ENCODE peak calls at places on chromosomes 3 and 15, in six cellular contexts. K is GM12891, X is K562, V is HepG2, F is H1, Q is GM12878. S is an unnamed sample.

GRCh38 chr3:113035387-113035982 is 44.7 kb downstream of the GTPBP8 start:
- DNase-seq in K (peak), X (peak), V (peak), F (no peak), Q (no peak), S (peak)

GRCh38 chr15:39115379-39116057 is 465.4 kb upstream of the THBS1 start:
- DNase-seq in K (no peak), X (no peak), V (no peak), F (no peak), Q (no peak), S (no peak)

GRCh38 chr3:9862391-9863235 is 17.4 kb downstream of the CIDEC start:
- DNase-seq in K (peak), X (peak), V (peak), F (no peak), Q (no peak), S (peak)

GRCh38 chr3:191356586-191357439 is 26.5 kb upstream of the UTS2B start:
- DNase-seq in K (no peak), X (no peak), V (no peak), F (no peak), Q (no peak), S (no peak)

GRCh38 chr3:146163584-146163983 is 2.6 kb upstream of the PLOD2 start:
- DNase-seq in K (no peak), X (no peak), V (no peak), F (no peak), Q (no peak), S (no peak)

GRCh38 chr3:36097180-36097579 is 283.1 kb upstream of the STAC start:
- DNase-seq in K (no peak), X (no peak), V (no peak), F (no peak), Q (no peak), S (no peak)

GRCh38 chr3:29605845-29606244 is 325.0 kb downstream of the RBMS3 start:
- DNase-seq in K (no peak), X (no peak), V (no peak), F (no peak), Q (no peak), S (no peak)

GRCh38 chr3:135416182-135416581 is 549.3 kb upstream of the PPP2R3A start:
- DNase-seq in K (no peak), X (no peak), V (no peak), F (no peak), Q (no peak), S (no peak)

GRCh38 chr3:115245437-115245836 is 98.3 kb upstream of the ZBTB20 start:
- DNase-seq in K (no peak), X (no peak), V (no peak), F (no peak), Q (no peak), S (no peak)

GRCh38 chr15:36221992-36222391 is 357.4 kb upstream of the CDIN1 start:
- DNase-seq in K (no peak), X (no peak), V (no peak), F (no peak), Q (no peak), S (no peak)

GRCh38 chr3:54988302-54989022 is 60.6 kb upstream of the LRTM1 start:
- DNase-seq in K (no peak), X (no peak), V (no peak), F (no peak), Q (no peak), S (no peak)

GRCh38 chr15:96328101-96328958 is 2.2 kb upstream of the NR2F2 start:
- DNase-seq in K (no peak), X (no peak), V (no peak), F (no peak), Q (no peak), S (no peak)

GRCh38 chr15:81315452-81316203 is 8.3 kb downstream of the STARD5 start:
- DNase-seq in K (no peak), X (no peak), V (no peak), F (no peak), Q (no peak), S (no peak)

GRCh38 chr3:183697610-183698317 is at the start of gene YEATS2:
- DNase-seq in K (peak), X (peak), V (peak), F (peak), Q (no peak), S (peak)
- TF ChIP-seq POLR2A in K (peak), X (peak), V (peak), F (peak), Q (peak), S (peak)

GRCh38 chr15:78811124-78811824 is at the start of gene ADAMTS7:
- DNase-seq in K (peak), X (peak), V (no peak), F (peak), Q (no peak), S (peak)
- TF ChIP-seq TAF1 in K (no peak), X (no peak), V (no peak), F (peak), Q (no peak), S (no peak)

DNA sequence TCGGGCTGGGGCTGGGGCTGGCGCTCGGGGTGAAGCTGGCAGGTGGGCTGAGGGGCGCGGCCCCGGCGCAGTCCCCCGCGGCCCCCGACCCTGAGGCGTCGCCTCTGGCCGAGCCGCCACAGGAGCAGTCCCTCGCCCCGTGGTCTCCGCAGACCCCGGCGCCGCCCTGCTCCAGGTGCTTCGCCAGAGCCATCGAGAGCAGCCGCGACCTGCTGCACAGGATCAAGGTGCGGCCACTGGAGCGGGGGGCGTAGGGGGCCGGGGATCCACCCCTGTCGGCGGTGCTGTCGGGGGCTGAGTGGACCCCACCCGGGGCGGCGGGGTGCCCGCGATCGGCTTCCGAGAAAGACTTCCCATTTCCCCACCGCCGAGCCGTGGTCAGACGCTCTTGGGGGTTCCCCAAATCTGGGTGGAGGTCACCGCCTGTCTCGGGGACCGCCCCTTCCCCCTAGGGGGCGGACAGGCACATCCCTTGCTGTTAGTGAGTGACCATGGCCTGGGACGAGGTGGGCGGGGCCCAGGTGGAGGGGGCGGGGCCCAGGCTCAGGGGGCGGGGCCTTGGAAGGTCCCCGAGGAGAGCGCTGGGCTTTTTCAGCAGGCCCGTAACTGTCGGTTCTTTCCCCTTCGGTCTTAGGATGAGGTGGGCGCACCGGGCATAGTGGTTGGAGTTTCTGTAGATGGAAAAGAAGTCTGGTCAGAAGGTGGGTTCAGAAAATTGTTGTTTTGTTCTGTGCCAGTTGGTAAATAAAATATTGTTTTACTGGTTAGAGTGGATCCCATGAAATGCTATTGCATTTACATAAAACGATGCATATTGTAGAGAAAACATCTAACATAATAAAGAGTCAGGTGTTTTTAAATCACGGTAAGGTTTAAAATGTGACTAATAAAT is 587 bp downstream of the LACTB start:
- DNase-seq in K (peak), X (peak), V (peak), F (peak), Q (peak), S (peak)
- TF ChIP-seq POLR2AphosphoS5 in K (no peak), X (no peak), V (peak), F (no peak), Q (no peak), S (no peak)

GRCh38 chr15:72269739-72270138 is 2.6 kb downstream of the PARP6 start:
- DNase-seq in K (no peak), X (no peak), V (no peak), F (no peak), Q (no peak), S (no peak)

GRCh38 chr15:72271221-72271620 is 1.1 kb downstream of the PARP6 start:
- DNase-seq in K (no peak), X (no peak), V (no peak), F (no peak), Q (no peak), S (no peak)

GRCh38 chr15:72272997-72273352 is 621 bp upstream of the PARP6 start:
- DNase-seq in K (no peak), X (no peak), V (no peak), F (no peak), Q (no peak), S (no peak)

GRCh38 chr15:72271895-72272212 is 500 bp downstream of the PARP6 start:
- DNase-seq in K (no peak), X (peak), V (no peak), F (no peak), Q (no peak), S (no peak)

DNA sequence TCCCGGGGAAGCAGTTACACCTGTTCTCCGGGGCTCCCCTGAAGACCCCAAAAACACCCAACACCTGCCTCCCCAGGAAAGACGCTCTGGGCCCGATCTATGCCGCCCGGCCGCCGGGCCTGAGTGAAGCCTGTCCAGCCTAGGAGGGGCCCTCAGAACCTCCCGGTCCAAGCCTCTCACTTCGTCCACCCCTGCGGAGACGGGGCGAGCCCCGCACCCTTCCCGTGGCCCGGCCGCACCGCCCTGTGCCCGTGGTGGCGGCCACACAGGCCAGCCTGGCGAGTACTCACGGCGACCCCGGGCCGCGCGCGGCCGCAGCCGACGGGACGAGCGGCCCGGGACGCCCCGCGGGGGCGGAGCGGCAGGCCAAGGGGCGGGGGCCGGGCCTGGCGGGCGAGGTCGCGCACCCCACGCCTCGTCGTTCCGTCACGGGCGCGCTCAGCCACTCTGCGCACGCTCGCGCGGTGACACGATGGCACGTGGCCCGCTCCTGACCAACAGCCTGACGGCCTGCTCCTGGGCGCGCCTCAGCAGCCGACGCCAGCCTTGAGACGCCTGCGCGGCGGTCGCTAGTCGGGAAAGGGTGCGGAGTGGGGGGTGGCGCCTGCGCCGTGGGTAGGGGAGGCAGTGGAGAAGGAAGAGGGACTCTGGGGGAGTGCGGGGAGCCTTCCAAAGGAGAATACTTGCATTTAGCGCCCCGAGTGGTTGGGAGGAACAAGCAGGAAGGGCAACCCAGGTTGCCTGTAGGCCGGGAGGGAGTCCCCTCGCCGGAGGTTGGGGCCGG is at the start of gene PARP6:
- DNase-seq in K (peak), X (peak), V (no peak), F (peak), Q (peak), S (peak)
- TF ChIP-seq POLR2A in K (peak), X (peak), V (no peak), F (peak), Q (peak), S (peak)

GRCh38 chr3:13132281-13132680 is 59.1 kb upstream of the IQSEC1 start:
- DNase-seq in K (no peak), X (no peak), V (no peak), F (no peak), Q (no peak), S (no peak)

GRCh38 chr3:13134879-13135206 is 61.6 kb upstream of the IQSEC1 start:
- DNase-seq in K (no peak), X (no peak), V (no peak), F (no peak), Q (no peak), S (no peak)

GRCh38 chr3:13133011-13133410 is 59.8 kb upstream of the IQSEC1 start:
- DNase-seq in K (no peak), X (no peak), V (no peak), F (no peak), Q (no peak), S (no peak)

GRCh38 chr3:13134166-13134878 is 61.1 kb upstream of the IQSEC1 start:
- DNase-seq in K (no peak), X (no peak), V (no peak), F (no peak), Q (no peak), S (no peak)

GRCh38 chr3:13133471-13133981 is 60.3 kb upstream of the IQSEC1 start:
- DNase-seq in K (no peak), X (no peak), V (no peak), F (no peak), Q (no peak), S (no peak)
- TF ChIP-seq TAF1 in K (no peak), X (no peak), V (no peak), F (no peak), Q (no peak), S (no peak)

DNA sequence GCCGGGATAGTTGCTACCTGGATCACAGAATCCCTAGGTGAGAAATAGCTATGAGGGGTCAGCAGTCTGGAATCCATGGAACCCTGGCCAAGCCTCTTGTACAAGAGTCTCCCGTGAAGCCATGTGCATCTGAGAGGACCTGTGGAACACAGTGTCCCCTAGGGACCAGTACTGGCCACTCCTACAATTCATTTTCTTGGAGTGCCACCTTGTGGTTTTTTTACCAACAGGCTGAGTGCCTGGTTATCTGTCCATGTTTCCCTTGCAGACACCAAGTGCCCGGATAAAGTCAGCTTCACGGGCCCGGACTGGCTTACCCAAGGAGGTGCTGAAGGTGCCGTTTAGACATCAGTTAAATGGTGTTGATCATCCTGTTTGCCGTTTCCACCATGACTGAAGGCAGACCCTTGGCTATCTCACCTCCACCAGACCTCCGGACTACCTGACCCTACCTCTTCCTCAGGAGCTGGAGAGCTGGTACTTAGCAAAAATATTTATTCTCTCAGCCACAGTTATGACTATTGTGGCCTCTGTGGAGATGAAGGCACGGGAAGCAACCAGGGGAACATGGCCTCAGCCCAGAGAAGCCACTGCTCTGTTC is 93.9 kb downstream of the RBPMS2 start:
- DNase-seq in K (peak), X (peak), V (peak), F (peak), Q (no peak), S (no peak)
- TF ChIP-seq POLR2AphosphoS5 in K (no peak), X (no peak), V (no peak), F (peak), Q (no peak), S (no peak)

DNA sequence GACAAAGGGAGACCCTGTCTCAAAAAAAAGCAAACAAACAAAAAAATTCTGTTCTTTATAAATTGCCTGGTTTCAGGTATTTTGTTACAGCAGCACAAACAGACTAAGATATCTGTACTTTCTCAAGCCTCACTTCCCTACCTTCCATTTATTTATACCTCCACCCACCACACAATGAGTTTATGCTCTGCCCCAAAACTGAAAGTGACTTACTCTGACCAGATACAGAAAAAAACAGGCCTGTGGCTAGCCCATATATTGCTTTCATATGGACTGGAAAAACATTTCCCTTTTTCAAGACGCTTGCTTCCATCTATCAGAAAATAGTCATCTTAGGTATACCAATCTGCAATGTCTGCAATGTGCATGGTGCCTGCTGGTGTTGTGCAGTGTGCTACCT is 8.7 kb upstream of the GPD1L start:
- DNase-seq in K (no peak), X (no peak), V (no peak), F (no peak), Q (no peak), S (peak)
- TF ChIP-seq POLR2A in K (no peak), X (no peak), V (no peak), F (no peak), Q (no peak), S (no peak)

S was measured in GM12892.